ENCODE peak calls at places on chromosomes 7 and 10, in nine cellular contexts. G is colonic mucosa; A is cardiac muscle cell; R is endodermal cell; H is heart left ventricle; Q is PC-9; N is H9; F is CD8-positive, alpha-beta T cell; C is fibroblast of lung. K is an unnamed sample.

GRCh38 chr10:69317175-69318086 is 39.1 kb downstream of the HK1 start:
- DNase-seq in G (peak; percentile 36), A (no peak), R (peak; percentile 67), H (no peak), Q (peak; percentile 89), N (peak; percentile 62), F (no peak), C (no peak), K (no peak)

GRCh38 chr10:132078746-132079345 is 13.1 kb downstream of the JAKMIP3 start:
- DNase-seq in G (no peak), A (no peak), R (peak; percentile 57), H (peak; percentile 34), Q (no peak), N (peak; percentile 47), F (no peak), C (no peak), K (peak; percentile 50)

GRCh38 chr7:77975672-77976480 is 177.3 kb downstream of the PHTF2 start:
- DNase-seq in G (no peak), A (no peak), R (no peak), H (no peak), Q (no peak), N (no peak), F (no peak), C (no peak), K (no peak)

GRCh38 chr7:5657901-5658300 is 123.6 kb downstream of the RNF216 start:
- DNase-seq in G (no peak), A (no peak), R (no peak), H (no peak), Q (no peak), N (no peak), F (no peak), C (no peak), K (no peak)

GRCh38 chr7:116280803-116281202 is 70.5 kb downstream of the TES start:
- DNase-seq in G (no peak), A (no peak), R (no peak), H (no peak), Q (no peak), N (no peak), F (no peak), C (no peak), K (no peak)

GRCh38 chr10:129325893-129326292 is 141.1 kb upstream of the MGMT start:
- DNase-seq in G (no peak), A (no peak), R (no peak), H (no peak), Q (no peak), N (no peak), F (no peak), C (no peak), K (no peak)

GRCh38 chr7:134605978-134606923 is 40.4 kb upstream of the BPGM start:
- DNase-seq in G (peak; percentile 64), A (peak; percentile 82), R (peak; percentile 78), H (peak; percentile 72), Q (peak; percentile 92), N (peak; percentile 51), F (peak; percentile 60), C (peak; percentile 74), K (peak; percentile 76)

GRCh38 chr7:25830228-25830627 is 321.8 kb upstream of the NFE2L3 start:
- DNase-seq in G (no peak), A (no peak), R (no peak), H (no peak), Q (no peak), N (no peak), F (no peak), C (no peak), K (no peak)

GRCh38 chr7:38034062-38034907 is 113.8 kb downstream of the EPDR1 start:
- DNase-seq in G (no peak), A (no peak), R (no peak), H (no peak), Q (no peak), N (no peak), F (no peak), C (no peak), K (no peak)

GRCh38 chr10:68828833-68829232 is 1.5 kb downstream of the STOX1 start:
- DNase-seq in G (no peak), A (no peak), R (no peak), H (no peak), Q (no peak), N (no peak), F (no peak), C (no peak), K (no peak)

GRCh38 chr10:76618171-76618570 is 1019.4 kb downstream of the KCNMA1 start:
- DNase-seq in G (no peak), A (no peak), R (no peak), H (no peak), Q (no peak), N (no peak), F (no peak), C (no peak), K (no peak)

GRCh38 chr7:80821781-80822180 is 97.1 kb downstream of the SEMA3C start:
- DNase-seq in G (no peak), A (no peak), R (no peak), H (no peak), Q (no peak), N (no peak), F (no peak), C (no peak), K (no peak)

GRCh38 chr7:138556771-138557484 is 96.9 kb downstream of the TRIM24 start:
- DNase-seq in G (no peak), A (no peak), R (no peak), H (no peak), Q (no peak), N (no peak), F (no peak), C (peak; percentile 13), K (no peak)

GRCh38 chr10:25455980-25456567 is 281.3 kb downstream of the GPR158 start:
- DNase-seq in G (no peak), A (no peak), R (no peak), H (no peak), Q (no peak), N (no peak), F (no peak), C (no peak), K (no peak)

GRCh38 chr7:517848-518629 is 1.6 kb downstream of the PDGFA start:
- DNase-seq in G (peak; percentile 72), A (peak; percentile 63), R (peak; percentile 80), H (peak; percentile 81), Q (peak; percentile 45), N (no peak), F (no peak), C (peak; percentile 70), K (no peak)

DNA sequence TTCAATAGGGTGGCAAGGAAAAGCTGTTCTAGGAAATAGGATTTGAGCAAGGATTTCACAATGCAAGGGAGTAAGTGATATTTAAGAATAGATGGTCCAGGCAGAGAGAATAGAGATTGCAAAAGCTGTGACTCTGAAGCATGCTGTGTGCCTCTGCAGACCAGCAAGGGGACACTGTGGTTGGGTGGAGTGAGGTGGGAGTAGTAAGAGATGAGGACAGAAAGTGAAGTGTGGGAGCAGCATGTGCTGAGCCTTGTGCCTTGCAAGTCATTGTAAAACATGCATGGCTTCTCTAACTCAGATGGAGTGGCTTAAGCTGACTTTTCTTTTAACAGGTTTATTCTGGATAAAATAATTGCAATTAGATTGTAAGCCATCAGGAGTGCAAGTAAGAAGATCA is 442.4 kb downstream of the CCSER2 start:
- DNase-seq in G (no peak), A (no peak), R (no peak), H (no peak), Q (no peak), N (no peak), F (no peak), C (no peak), K (no peak)
- H3K4me1 ChIP-seq in G (no peaks in the 10 kb centered on the region), A (no peaks in the 10 kb centered on the region), R (no peaks in the 10 kb centered on the region), H (no peaks in the 10 kb centered on the region), Q (no peaks in the 10 kb centered on the region), N (no peaks in the 10 kb centered on the region), F (no peaks in the 10 kb centered on the region), C (no peaks in the 10 kb centered on the region), K (no peaks in the 10 kb centered on the region)

GRCh38 chr7:2815523-2816240 is 28.4 kb downstream of the GNA12 start:
- DNase-seq in G (no peak), A (no peak), R (peak; percentile 43), H (no peak), Q (no peak), N (no peak), F (no peak), C (no peak), K (no peak)
- H3K4me1 ChIP-seq in G (peaks cover 6% of the 10 kb centered on the region), A (peaks cover 11% of the 10 kb centered on the region), R (no peaks in the 10 kb centered on the region), H (peaks cover 69% of the 10 kb centered on the region), Q (peaks cover 67% of the 10 kb centered on the region), N (peaks cover 29% of the 10 kb centered on the region), F (no peaks in the 10 kb centered on the region), C (peaks cover 26% of the 10 kb centered on the region), K (peaks cover 12% of the 10 kb centered on the region)

GRCh38 chr10:114322344-114322743 is 82.0 kb downstream of the AFAP1L2 start:
- DNase-seq in G (no peak), A (no peak), R (no peak), H (no peak), Q (no peak), N (no peak), F (no peak), C (no peak), K (no peak)
- H3K4me1 ChIP-seq in G (no peaks in the 10 kb centered on the region), A (no peaks in the 10 kb centered on the region), R (no peaks in the 10 kb centered on the region), H (peaks cover 21% of the 10 kb centered on the region), Q (peaks cover 42% of the 10 kb centered on the region), N (no peaks in the 10 kb centered on the region), F (no peaks in the 10 kb centered on the region), C (peaks cover 2% of the 10 kb centered on the region), K (peaks cover 17% of the 10 kb centered on the region)

GRCh38 chr7:50684011-50684701 is 98.5 kb downstream of the GRB10 start:
- DNase-seq in G (no peak), A (no peak), R (peak; percentile 5), H (no peak), Q (no peak), N (no peak), F (no peak), C (no peak), K (no peak)

GRCh38 chr7:50687096-50687495 is 95.6 kb downstream of the GRB10 start:
- DNase-seq in G (no peak), A (no peak), R (peak; percentile 33), H (no peak), Q (no peak), N (no peak), F (no peak), C (no peak), K (no peak)

GRCh38 chr7:50687575-50688261 is 95.0 kb downstream of the GRB10 start:
- DNase-seq in G (no peak), A (no peak), R (peak; percentile 32), H (no peak), Q (no peak), N (no peak), F (no peak), C (peak; percentile 90), K (no peak)

GRCh38 chr7:50684702-50685074 is 98.0 kb downstream of the GRB10 start:
- DNase-seq in G (no peak), A (no peak), R (no peak), H (no peak), Q (no peak), N (no peak), F (no peak), C (no peak), K (no peak)

DNA sequence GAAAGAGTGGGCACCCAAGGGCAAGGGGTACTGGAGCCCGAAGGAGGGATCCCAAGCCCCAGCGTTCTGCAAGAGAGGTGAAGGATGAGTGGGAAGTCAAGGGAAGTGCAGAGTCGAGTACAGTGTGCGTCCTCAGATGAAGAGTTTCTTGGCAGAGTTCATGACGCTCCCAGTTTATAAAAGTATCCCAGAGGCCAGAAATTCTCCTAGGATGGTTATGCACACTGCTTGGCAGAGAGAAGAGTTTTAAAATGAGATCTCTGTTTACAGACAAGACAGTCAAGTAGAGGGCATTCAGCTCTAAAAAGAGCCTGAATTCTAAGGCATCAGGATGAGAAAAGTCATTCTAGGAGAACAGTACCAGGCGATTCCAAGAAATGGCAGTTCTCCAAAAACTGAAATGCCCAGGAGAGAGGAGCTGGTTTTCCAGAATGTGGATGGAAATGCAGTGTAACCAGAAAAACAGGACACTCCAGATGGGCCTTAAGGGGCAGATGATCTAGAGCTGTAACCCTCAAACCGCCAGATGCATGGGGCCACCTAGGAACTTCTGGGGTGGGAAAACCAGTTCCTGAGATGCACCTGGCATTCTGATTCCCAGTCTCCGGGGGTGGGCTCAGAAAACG is 97.1 kb downstream of the GRB10 start:
- DNase-seq in G (no peak), A (no peak), R (peak; percentile 17), H (no peak), Q (peak; percentile 89), N (no peak), F (no peak), C (no peak), K (no peak)
- H3K4me1 ChIP-seq in G (no peaks in the 10 kb centered on the region), A (no peaks in the 10 kb centered on the region), R (no peaks in the 10 kb centered on the region), H (peaks cover 45% of the 10 kb centered on the region), Q (peaks cover 29% of the 10 kb centered on the region), N (no peaks in the 10 kb centered on the region), F (no peaks in the 10 kb centered on the region), C (peaks cover 2% of the 10 kb centered on the region), K (peaks cover 14% of the 10 kb centered on the region)

K was measured in suprapubic skin.